ENCODE peak calls at places on chromosomes 16 and 17, in seven cellular contexts. J is Peyer's patch, K is PC-3, N is IMR-90, G is cardiac muscle cell, T is mucosa of descending colon, U is WTC11. B is an unnamed sample.

GRCh38 chr17:3879181-3879580 is 13.7 kb downstream of the CAMKK1 start:
- DNase-seq in J (no peak), U (no peak), K (no peak), N (peak), G (peak), T (peak), B (peak)

GRCh38 chr17:62797959-62798358 is 10.2 kb downstream of the MARCHF10 start:
- DNase-seq in N (peak), K (no peak), G (no peak), J (no peak), U (no peak), T (no peak), B (peak)

GRCh38 chr17:29051194-29051593 is 8.3 kb downstream of the PIPOX start:
- DNase-seq in N (no peak), T (no peak), J (no peak), U (no peak), K (no peak), G (no peak), B (no peak)

GRCh38 chr16:68790130-68790761 is 53.1 kb upstream of the TANGO6 start:
- DNase-seq in T (no peak), N (peak), K (peak), G (peak), U (peak), J (no peak), B (peak)

GRCh38 chr17:13202835-13203234 is 185.0 kb upstream of the ELAC2 start:
- DNase-seq in U (no peak), J (no peak), T (no peak), K (no peak), G (no peak), N (no peak), B (no peak)

GRCh38 chr16:17397499-17397891 is 73.3 kb downstream of the XYLT1 start:
- DNase-seq in J (no peak), U (no peak), G (peak), N (peak), T (no peak), K (no peak), B (peak)

GRCh38 chr17:54270499-54270898 is 447.8 kb downstream of the KIF2B start:
- DNase-seq in J (no peak), U (no peak), K (no peak), T (no peak), G (no peak), N (no peak), B (no peak)

GRCh38 chr16:14013571-14014283 is 57.4 kb upstream of the MRTFB start:
- DNase-seq in U (no peak), G (peak), N (peak), T (no peak), J (no peak), K (peak), B (peak)

GRCh38 chr17:76198702-76199101 is 41.6 kb downstream of the RNF157 start:
- DNase-seq in T (no peak), J (no peak), N (no peak), K (no peak), U (no peak), G (no peak), B (no peak)

GRCh38 chr17:42107597-42108576 is 4.6 kb downstream of the DHX58 start:
- DNase-seq in T (peak), J (peak), G (peak), N (peak), U (peak), K (no peak), B (no peak)

GRCh38 chr17:68368387-68368786 is 77.1 kb downstream of the ARSG start:
- DNase-seq in T (no peak), N (no peak), U (no peak), K (no peak), G (no peak), J (no peak), B (no peak)

GRCh38 chr16:49856741-49857330 is 924 bp upstream of the ZNF423 start:
- DNase-seq in G (peak), N (peak), K (peak), T (peak), J (peak), U (peak), B (peak)
- TF ChIP-seq CTCF in G (peak), N (peak), K (no peak), T (no peak), J (no peak), U (no peak), B (peak)

GRCh38 chr17:56125830-56126819 is 27.1 kb upstream of the ANKFN1 start:
- DNase-seq in T (no peak), N (peak), G (peak), U (no peak), K (peak), J (no peak), B (peak)

GRCh38 chr17:56119191-56119590 is 34.1 kb upstream of the ANKFN1 start:
- DNase-seq in J (no peak), T (no peak), G (no peak), U (no peak), N (no peak), K (no peak), B (no peak)

DNA sequence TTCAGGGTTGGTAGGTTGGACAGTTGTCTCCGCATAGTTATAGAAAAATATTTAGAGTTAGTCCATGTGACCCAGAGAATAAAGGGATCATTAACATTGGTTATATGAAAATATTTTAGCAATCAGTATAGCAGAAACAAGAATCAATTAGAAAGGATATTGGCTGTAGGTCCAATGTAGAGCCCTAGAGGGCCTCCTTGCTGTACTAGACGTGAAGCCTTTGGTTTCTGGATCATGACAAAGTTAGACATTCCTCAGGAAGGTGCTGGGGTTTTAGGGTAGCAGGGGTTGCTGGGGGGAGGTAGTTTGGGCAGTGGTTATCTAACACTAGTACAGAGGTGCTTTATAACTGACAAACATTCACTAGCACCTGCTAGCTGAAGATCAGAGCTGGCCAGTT is 31.6 kb upstream of the ANKFN1 start:
- DNase-seq in G (no peak), K (peak), T (no peak), N (no peak), J (no peak), U (no peak), B (no peak)
- TF ChIP-seq CTCF in G (no peak), K (peak), T (no peak), N (peak), J (no peak), U (no peak), B (peak)

DNA sequence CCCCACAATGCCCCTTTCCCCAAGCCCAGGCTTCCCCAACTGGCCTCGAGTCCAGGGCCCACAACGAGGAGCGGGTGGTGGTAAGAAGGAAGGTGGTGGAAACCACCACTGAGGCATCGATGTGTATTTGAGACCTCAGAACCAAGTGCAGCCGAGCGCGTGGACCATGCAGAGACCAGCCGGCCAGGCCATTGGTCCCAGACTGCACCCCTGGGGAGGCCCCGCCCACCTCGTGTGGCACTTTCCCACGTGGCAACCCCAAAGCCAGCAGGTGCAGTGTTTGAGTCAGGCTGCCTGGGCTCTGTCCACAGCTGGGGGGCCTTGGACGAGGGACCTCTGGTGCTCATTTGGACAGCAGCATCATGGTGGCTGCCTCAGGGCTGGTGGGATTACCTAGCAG is 28.1 kb upstream of the BAHCC1 start:
- DNase-seq in G (no peak), J (no peak), K (no peak), U (no peak), N (no peak), T (peak), B (no peak)
- TF ChIP-seq CTCF in G (no peak), J (no peak), K (no peak), U (no peak), N (no peak), T (no peak), B (no peak)

DNA sequence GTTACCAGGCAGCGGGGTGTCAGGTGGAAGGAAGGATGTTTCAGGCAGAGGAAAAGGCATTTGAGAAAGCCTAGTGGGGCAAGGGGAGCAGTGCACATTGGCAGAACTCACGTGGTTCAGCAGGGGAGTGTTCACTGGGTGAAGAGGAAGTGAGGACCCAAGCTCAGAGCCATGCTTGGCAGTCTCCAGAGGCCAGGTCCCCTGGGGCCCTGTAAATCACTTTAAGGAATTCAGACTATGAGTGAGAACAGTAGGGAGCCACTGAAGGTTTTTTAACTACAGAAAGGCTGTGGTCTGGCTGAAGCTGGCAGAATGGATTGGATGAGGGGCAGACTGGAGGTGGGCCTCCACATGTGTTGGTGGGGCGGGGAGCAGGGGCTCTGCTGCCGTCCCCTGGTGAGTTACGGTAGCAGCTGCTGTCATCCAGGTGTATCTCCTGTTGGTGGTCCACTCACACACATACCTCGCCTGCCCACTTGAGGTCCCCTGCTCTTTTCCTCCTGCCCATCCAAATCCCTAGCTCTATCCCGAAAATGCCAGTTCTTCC is 5.1 kb downstream of the CLEC16A start:
- DNase-seq in G (peak), N (no peak), K (peak), U (peak), J (no peak), T (no peak), B (peak)
- TF ChIP-seq CTCF in G (no peak), N (no peak), K (no peak), U (no peak), J (peak), T (no peak), B (peak)

GRCh38 chr16:352547-353403 is at the start of gene AXIN1:
- DNase-seq in N (peak), J (peak), K (peak), U (peak), G (peak), T (peak), B (peak)
- TF ChIP-seq CTCF in N (peak), J (peak), K (no peak), U (peak), G (peak), T (peak), B (no peak)

GRCh38 chr16:2343211-2343610 is 2.7 kb upstream of the ABCA3 start:
- DNase-seq in G (no peak), T (no peak), J (no peak), U (no peak), K (no peak), N (no peak), B (no peak)

GRCh38 chr16:2340564-2341455 is at the start of gene ABCA3:
- DNase-seq in T (peak), K (peak), G (peak), J (peak), U (peak), N (peak), B (peak)

GRCh38 chr16:2341456-2342447 is 1.2 kb upstream of the ABCA3 start:
- DNase-seq in N (no peak), T (no peak), U (peak), G (no peak), J (no peak), K (no peak), B (no peak)

GRCh38 chr16:2337431-2338296 is 2.9 kb downstream of the ABCA3 start:
- DNase-seq in U (no peak), G (no peak), N (no peak), T (no peak), J (no peak), K (no peak), B (no peak)

DNA sequence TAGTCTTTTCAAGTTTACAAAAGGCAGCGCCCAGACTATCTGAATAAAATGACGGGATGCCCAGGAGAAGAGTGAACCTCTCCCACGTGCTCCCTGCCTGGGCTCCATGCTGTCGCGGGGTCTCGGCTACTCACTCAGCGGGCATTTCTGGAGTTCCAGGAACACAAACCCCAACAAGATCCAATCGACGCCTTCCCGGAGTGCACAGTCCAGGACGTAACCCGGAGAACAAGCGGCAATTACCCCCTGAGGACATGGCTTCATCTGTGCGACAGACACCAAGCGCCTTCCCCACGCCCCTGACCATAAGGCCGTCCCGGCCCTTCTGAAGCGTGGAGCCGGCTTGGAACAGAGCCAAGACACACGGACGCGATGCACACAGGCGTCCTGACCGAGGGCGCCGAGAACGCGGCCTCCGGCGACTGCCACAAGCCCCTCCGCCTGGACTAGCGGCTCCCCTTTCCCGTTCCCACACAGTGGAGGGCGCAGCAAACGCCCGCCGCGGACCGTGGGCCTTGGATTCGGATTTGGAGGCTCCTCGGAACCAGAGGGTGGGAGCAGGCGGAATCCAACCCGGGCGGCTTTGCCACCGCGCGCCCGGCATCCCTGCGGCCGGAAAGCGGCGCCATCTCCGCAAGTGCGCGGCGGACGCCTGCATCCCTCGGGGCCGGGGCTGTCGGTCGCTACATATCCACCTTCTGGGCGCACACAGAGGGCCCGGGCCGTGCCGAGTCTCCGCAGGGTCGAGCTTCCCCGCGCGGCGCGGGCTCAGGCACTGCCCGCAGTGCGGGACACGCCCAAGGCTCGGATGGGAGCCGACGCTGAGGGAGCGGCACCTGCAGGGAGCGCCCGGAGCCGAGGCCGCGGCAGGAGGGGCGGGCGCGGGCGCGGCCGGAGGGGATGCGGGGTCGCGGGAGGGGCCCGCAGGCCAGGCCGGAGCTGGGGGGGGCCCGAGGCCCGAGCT is 725 bp downstream of the ABCA3 start:
- DNase-seq in G (peak), N (no peak), U (peak), T (peak), K (peak), J (peak), B (peak)
- TF ChIP-seq CTCF in G (peak), N (no peak), U (no peak), T (no peak), K (peak), J (no peak), B (no peak)

GRCh38 chr17:34306466-34306865 is 12.8 kb upstream of the CCL8 start:
- DNase-seq in J (no peak), N (peak), T (no peak), K (peak), G (peak), U (peak), B (peak)
- TF ChIP-seq CTCF in J (no peak), N (peak), T (no peak), K (no peak), G (peak), U (no peak), B (peak)

B was measured in AG10803.